ENCODE peak calls at places on chromosome 10, in four cellular contexts. V, K, P and M are unnamed samples.
A peak's percentile ranks its signal among the peaks of the same experiment; 100 is the strongest.

GRCh38 chr10:46787321-46787615 is 124.0 kb upstream of the PTPN20 start:
- DNase-seq in V (peak; percentile 10), K (peak; percentile 15), P (peak; percentile 56), M (peak; percentile 71)

GRCh38 chr10:45488365-45488764 is 114.3 kb downstream of the ALOX5 start:
- DNase-seq in V (no peak), K (no peak), P (no peak), M (no peak)

GRCh38 chr10:86599729-86600128 is 54.6 kb upstream of the OPN4 start:
- DNase-seq in V (no peak), K (no peak), P (no peak), M (no peak)

GRCh38 chr10:33812586-33812985 is 478.1 kb upstream of the NRP1 start:
- DNase-seq in V (no peak), K (no peak), P (no peak), M (no peak)

GRCh38 chr10:87000491-87000890 is 19.6 kb upstream of the FAM25A start:
- DNase-seq in V (no peak), K (no peak), P (peak; percentile 44), M (peak; percentile 73)

GRCh38 chr10:12782537-12782936 is 219.0 kb downstream of the CCDC3 start:
- DNase-seq in V (no peak), K (peak; percentile 30), P (peak; percentile 29), M (peak; percentile 52)

GRCh38 chr10:44393051-44393630 is 8.2 kb upstream of the CXCL12 start:
- DNase-seq in V (no peak), K (no peak), P (peak; percentile 13), M (no peak)

GRCh38 chr10:184174-184573 is 48.9 kb downstream of the ZMYND11 start:
- DNase-seq in V (no peak), K (no peak), P (no peak), M (no peak)

GRCh38 chr10:31910016-31910415 is 18.6 kb downstream of the ARHGAP12 start:
- DNase-seq in V (no peak), K (no peak), P (no peak), M (no peak)

GRCh38 chr10:7408494-7409044 is 2.3 kb downstream of the SFMBT2 start:
- DNase-seq in V (peak; percentile 56), K (peak; percentile 41), P (peak; percentile 17), M (peak; percentile 25)

GRCh38 chr10:21308018-21308417 is 217.5 kb downstream of the SKIDA1 start:
- DNase-seq in V (no peak), K (no peak), P (no peak), M (no peak)

GRCh38 chr10:103544657-103545310 is 51.3 kb downstream of the NEURL1 start:
- DNase-seq in V (no peak), K (no peak), P (no peak), M (no peak)

GRCh38 chr10:31320179-31320597 is 1.2 kb downstream of the ZEB1 start:
- DNase-seq in V (no peak), K (peak; percentile 35), P (no peak), M (no peak)

GRCh38 chr10:78472542-78472890 is 438.9 kb downstream of the RPS24 start:
- DNase-seq in V (no peak), K (no peak), P (no peak), M (no peak)

GRCh38 chr10:31942435-31942834 is 13.8 kb upstream of the ARHGAP12 start:
- DNase-seq in V (no peak), K (no peak), P (no peak), M (no peak)

GRCh38 chr10:79266543-79267312 is 80.5 kb upstream of the PPIF start:
- DNase-seq in V (peak; percentile 41), K (no peak), P (peak; percentile 93), M (peak; percentile 90)

GRCh38 chr10:66294538-66294937 is 631.3 kb upstream of the LRRTM3 start:
- DNase-seq in V (no peak), K (no peak), P (no peak), M (no peak)

GRCh38 chr10:119546009-119546408 is 3.5 kb upstream of the RGS10 start:
- DNase-seq in V (no peak), K (no peak), P (peak; percentile 27), M (no peak)

GRCh38 chr10:14009315-14010082 is 321.2 kb downstream of the FRMD4A start:
- DNase-seq in V (no peak), K (peak; percentile 27), P (peak; percentile 90), M (peak; percentile 84)

GRCh38 chr10:68992721-68993440 is 4.3 kb downstream of the KIFBP start:
- DNase-seq in V (no peak), K (no peak), P (peak; percentile 97), M (peak; percentile 96)

GRCh38 chr10:119817991-119818888 is 54.4 kb downstream of the MCMBP start:
- DNase-seq in V (peak; percentile 36), K (peak; percentile 14), P (peak; percentile 53), M (peak; percentile 62)

GRCh38 chr10:21424511-21424910 is 101.0 kb downstream of the SKIDA1 start:
- DNase-seq in V (no peak), K (no peak), P (peak; percentile 61), M (peak; percentile 88)

GRCh38 chr10:16943301-16944080 is 126.3 kb upstream of the RSU1 start:
- DNase-seq in V (no peak), K (no peak), P (no peak), M (peak; percentile 55)

GRCh38 chr10:116465541-116465940 is 37.9 kb downstream of the PNLIPRP3 start:
- DNase-seq in V (no peak), K (no peak), P (no peak), M (no peak)

GRCh38 chr10:20004087-20004523 is 187.9 kb downstream of the PLXDC2 start:
- DNase-seq in V (no peak), K (no peak), P (peak; percentile 45), M (peak; percentile 39)

GRCh38 chr10:117449636-117450035 is 74.4 kb upstream of the PDZD8 start:
- DNase-seq in V (no peak), K (no peak), P (no peak), M (no peak)

GRCh38 chr10:75723319-75723965 is 292.0 kb downstream of the LRMDA start:
- DNase-seq in V (no peak), K (no peak), P (no peak), M (no peak)

GRCh38 chr10:17146888-17147287 is 17.3 kb upstream of the CUBN start:
- DNase-seq in V (no peak), K (no peak), P (peak; percentile 44), M (no peak)

GRCh38 chr10:104318810-104319684 is 19.2 kb downstream of the ITPRIP start:
- DNase-seq in V (peak; percentile 13), K (no peak), P (peak; percentile 73), M (peak; percentile 90)

GRCh38 chr10:115047705-115048104 is 45.5 kb upstream of the ATRNL1 start:
- DNase-seq in V (no peak), K (no peak), P (no peak), M (no peak)

GRCh38 chr10:28087675-28088351 is 88.9 kb upstream of the ODAD2 start:
- DNase-seq in V (no peak), K (no peak), P (peak; percentile 92), M (peak; percentile 90)

GRCh38 chr10:100668001-100668400 is 77.4 kb upstream of the PAX2 start:
- DNase-seq in V (no peak), K (no peak), P (no peak), M (no peak)